ENCODE peak calls at places on chromosome 3, in ten cellular contexts. H is NCI-H1105; G is tibial artery; U is transverse colon; Z is NAMALWA; Q is memory B cell; L is CD8-positive, alpha-beta memory T cell; S is CD4-positive, alpha-beta memory T cell; F is stimulated activated CD4-positive, alpha-beta T cell treated with anti-CD3 and anti-CD28 coated beads, Interleukin-15, amount 100 ng/mL, for 1 hour; N is ELR. T is an unnamed sample.

GRCh38 chr3:57896046-57896445 is 112.2 kb upstream of the FLNB start:
- DNase-seq in U (no peak), F (no peak), Z (no peak), Q (no peak), N (no peak), S (no peak), G (no peak), H (no peak), L (no peak), T (no peak)

GRCh38 chr3:106913111-106913698 is 464.0 kb upstream of the CCDC54 start:
- DNase-seq in L (no peak), U (no peak), Q (no peak), H (no peak), G (no peak), N (peak), S (no peak), F (no peak), Z (no peak), T (no peak)

GRCh38 chr3:46551615-46552014 is 14.5 kb downstream of the LRRC2 start:
- DNase-seq in U (no peak), S (no peak), L (no peak), Q (no peak), G (no peak), F (no peak), Z (no peak), H (no peak), N (no peak), T (no peak)

GRCh38 chr3:66582721-66583141 is 81.9 kb upstream of the LRIG1 start:
- DNase-seq in Q (peak), N (no peak), Z (peak), L (peak), S (peak), U (peak), F (no peak), H (no peak), G (no peak), T (no peak)

GRCh38 chr3:41574900-41575299 is 375.6 kb downstream of the CTNNB1 start:
- DNase-seq in S (no peak), Q (no peak), Z (no peak), G (no peak), N (no peak), H (no peak), L (no peak), U (no peak), F (no peak), T (no peak)

GRCh38 chr3:172658344-172659245 is 52.3 kb downstream of the NCEH1 start:
- DNase-seq in Z (no peak), S (no peak), U (no peak), G (no peak), H (no peak), F (no peak), L (no peak), Q (no peak), N (peak), T (no peak)

GRCh38 chr3:35777065-35777464 is 137.7 kb downstream of the ARPP21 start:
- DNase-seq in Z (no peak), N (no peak), S (no peak), U (no peak), Q (no peak), F (no peak), H (no peak), L (no peak), G (no peak), T (no peak)

GRCh38 chr3:189629803-189630455 is 1.3 kb upstream of the TP63 start:
- DNase-seq in S (no peak), F (no peak), Z (peak), H (no peak), N (no peak), L (no peak), G (no peak), U (no peak), Q (no peak), T (no peak)

GRCh38 chr3:164332856-164333802 is 745.2 kb downstream of the SI start:
- DNase-seq in H (no peak), N (peak), Q (no peak), F (no peak), U (no peak), Z (no peak), G (no peak), S (no peak), L (no peak), T (no peak)